ENCODE peak calls at places on chromosomes 4 and X, in eight cellular contexts. R is WTC11; M is heart right ventricle; W is CD4-positive, alpha-beta T cell; Q is foreskin keratinocyte; V is CD8-positive, alpha-beta T cell; L is omental fat pad; N is lower lobe of right lung. X is an unnamed sample.
A peak's percentile ranks its signal among the peaks of the same experiment; 100 is the strongest.

GRCh38 chr4:20428410-20429160 is 176.9 kb downstream of the SLIT2 start:
- ATAC-seq in R (peak; percentile 45), M (no peak), W (no peak), Q (no peak), V (no peak), L (no peak), N (no peak), X (no peak)

GRCh38 chrX:100652266-100652665 is 8.3 kb downstream of the SRPX2 start:
- ATAC-seq in R (no peak), M (no peak), W (no peak), Q (no peak), V (no peak), L (no peak), N (no peak), X (no peak)

GRCh38 chrX:23990455-23990854 is 36.5 kb downstream of the KLHL15 start:
- ATAC-seq in R (no peak), M (no peak), W (no peak), Q (no peak), V (no peak), L (no peak), N (no peak), X (no peak)

GRCh38 chr4:177487977-177488376 is 45.7 kb upstream of the AGA start:
- ATAC-seq in R (no peak), M (no peak), W (no peak), Q (peak; percentile 23), V (no peak), L (no peak), N (no peak), X (no peak)

GRCh38 chr4:71857713-71858451 is 74.0 kb upstream of the GC start:
- ATAC-seq in R (peak; percentile 100), M (peak; percentile 49), W (no peak), Q (no peak), V (no peak), L (no peak), N (peak; percentile 83), X (no peak)

GRCh38 chr4:81816362-81816761 is 344.7 kb upstream of the RASGEF1B start:
- ATAC-seq in R (no peak), M (no peak), W (no peak), Q (no peak), V (no peak), L (no peak), N (no peak), X (no peak)

GRCh38 chr4:76987685-76988084 is 38.1 kb downstream of the SEPTIN11 start:
- ATAC-seq in R (no peak), M (no peak), W (no peak), Q (no peak), V (no peak), L (no peak), N (no peak), X (no peak)

GRCh38 chr4:108834787-108835384 is 72.0 kb upstream of the ETNPPL start:
- ATAC-seq in R (peak; percentile 41), M (no peak), W (no peak), Q (peak; percentile 72), V (no peak), L (no peak), N (no peak), X (no peak)

GRCh38 chrX:103538728-103539127 is 19.4 kb upstream of the RAB40A start:
- ATAC-seq in R (no peak), M (no peak), W (no peak), Q (peak; percentile 80), V (no peak), L (peak; percentile 22), N (no peak), X (peak; percentile 44)

GRCh38 chr4:2862528-2862927 is 18.9 kb downstream of the ADD1 start:
- ATAC-seq in R (peak; percentile 75), M (no peak), W (no peak), Q (peak; percentile 65), V (no peak), L (peak; percentile 39), N (peak; percentile 53), X (peak; percentile 47)

GRCh38 chr4:70315928-70316327 is 18.9 kb upstream of the CABS1 start:
- ATAC-seq in R (peak; percentile 63), M (no peak), W (no peak), Q (no peak), V (no peak), L (no peak), N (no peak), X (no peak)

GRCh38 chr4:23921993-23922392 is 32.1 kb upstream of the PPARGC1A start:
- ATAC-seq in R (no peak), M (no peak), W (no peak), Q (no peak), V (no peak), L (no peak), N (no peak), X (no peak)

GRCh38 chrX:124605518-124605917 is 259.2 kb downstream of the SH2D1A start:
- ATAC-seq in R (no peak), M (no peak), W (no peak), Q (peak; percentile 58), V (no peak), L (no peak), N (no peak), X (no peak)

GRCh38 chr4:16269742-16270522 is 43.7 kb upstream of the TAPT1 start:
- ATAC-seq in R (no peak), M (no peak), W (no peak), Q (peak; percentile 92), V (no peak), L (peak; percentile 66), N (peak; percentile 59), X (no peak)

GRCh38 chrX:136273986-136274385 is 22.8 kb upstream of the MAP7D3 start:
- ATAC-seq in R (no peak), M (no peak), W (no peak), Q (no peak), V (no peak), L (no peak), N (no peak), X (no peak)

GRCh38 chrX:136271300-136271699 is 20.1 kb upstream of the MAP7D3 start:
- ATAC-seq in R (no peak), M (no peak), W (no peak), Q (no peak), V (no peak), L (no peak), N (no peak), X (no peak)

GRCh38 chrX:136275553-136275952 is 24.4 kb upstream of the MAP7D3 start:
- ATAC-seq in R (no peak), M (no peak), W (no peak), Q (no peak), V (no peak), L (no peak), N (no peak), X (no peak)

GRCh38 chrX:136269921-136270320 is 18.7 kb upstream of the MAP7D3 start:
- ATAC-seq in R (no peak), M (no peak), W (no peak), Q (no peak), V (no peak), L (no peak), N (no peak), X (no peak)

GRCh38 chrX:136272325-136272724 is 21.1 kb upstream of the MAP7D3 start:
- ATAC-seq in R (peak; percentile 43), M (no peak), W (no peak), Q (peak; percentile 7), V (no peak), L (no peak), N (no peak), X (no peak)
- TF ChIP-seq CTCF in R (no peak), M (no peak), W (no peak), Q (peak; percentile 17), V (no peak), L (no peak), N (no peak), X (no peak)

GRCh38 chr4:146342600-146343192 is 128.4 kb downstream of the REELD1 start:
- ATAC-seq in R (no peak), M (no peak), W (no peak), Q (peak; percentile 54), V (no peak), L (no peak), N (no peak), X (no peak)

GRCh38 chr4:146343776-146344175 is 129.4 kb downstream of the REELD1 start:
- ATAC-seq in R (no peak), M (no peak), W (no peak), Q (no peak), V (no peak), L (no peak), N (no peak), X (no peak)

GRCh38 chr4:146338512-146338911 is 124.2 kb downstream of the REELD1 start:
- ATAC-seq in R (peak; percentile 43), M (peak; percentile 47), W (no peak), Q (no peak), V (no peak), L (no peak), N (no peak), X (no peak)

GRCh38 chr4:146343199-146343598 is 128.9 kb downstream of the REELD1 start:
- ATAC-seq in R (no peak), M (no peak), W (no peak), Q (no peak), V (no peak), L (no peak), N (no peak), X (no peak)

GRCh38 chr4:146340798-146341197 is 126.5 kb downstream of the REELD1 start:
- ATAC-seq in R (no peak), M (no peak), W (no peak), Q (peak; percentile 64), V (no peak), L (no peak), N (no peak), X (no peak)
- TF ChIP-seq CTCF in R (no peak), M (peak; percentile 62), W (peak; percentile 10), Q (peak; percentile 70), V (no peak), L (no peak), N (peak; percentile 38), X (no peak)

DNA sequence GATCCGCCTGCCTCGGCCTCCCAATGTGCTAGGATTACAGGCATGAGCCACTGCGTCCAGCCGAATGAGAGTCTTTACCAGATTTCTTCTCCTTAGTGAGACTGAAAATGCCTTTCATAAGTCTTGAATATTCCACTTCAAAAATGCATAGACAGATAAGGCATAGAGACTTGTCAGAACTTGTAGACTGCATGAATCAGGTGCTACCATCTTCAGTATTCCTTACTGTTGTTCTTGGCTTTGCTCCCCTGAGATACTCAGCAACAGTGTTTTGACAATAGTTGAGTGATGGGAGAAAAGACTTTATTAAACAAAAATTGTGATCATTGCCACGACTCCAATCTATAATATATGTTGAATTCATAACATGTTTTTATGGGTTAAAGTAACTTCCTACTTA is 11.0 kb downstream of the TKTL2 start:
- ATAC-seq in R (no peak), M (no peak), W (no peak), Q (peak; percentile 99), V (no peak), L (no peak), N (no peak), X (no peak)
- TF ChIP-seq CTCF in R (no peak), M (no peak), W (no peak), Q (no peak), V (no peak), L (no peak), N (no peak), X (no peak)

DNA sequence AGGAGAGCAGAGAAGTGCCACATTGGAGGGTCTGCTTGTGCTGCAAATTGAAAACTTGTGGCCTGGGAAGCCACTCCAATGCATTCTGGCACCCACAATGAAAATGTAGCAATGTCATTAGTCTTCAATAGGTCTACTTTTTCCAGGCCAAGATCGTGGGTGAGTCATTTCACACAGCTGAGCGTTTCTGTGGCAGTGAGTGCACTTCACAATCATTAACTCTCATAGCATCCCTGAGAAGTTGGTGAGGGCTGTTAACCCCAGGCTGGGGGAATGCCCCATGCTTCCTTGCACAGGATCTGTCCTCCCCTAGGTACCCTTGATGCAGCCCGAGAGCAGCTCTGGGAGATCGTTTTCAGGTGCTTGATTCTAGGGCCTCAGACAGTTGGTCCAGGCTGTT is 196.8 kb upstream of the ATP6AP2 start:
- ATAC-seq in R (no peak), M (no peak), W (no peak), Q (no peak), V (no peak), L (no peak), N (no peak), X (no peak)
- TF ChIP-seq CTCF in R (no peak), M (no peak), W (no peak), Q (no peak), V (no peak), L (no peak), N (no peak), X (no peak)